ENCODE peak calls at places on chromosomes 7 and 10, in seven cellular contexts. L, U, H, N, B, I and Q are unnamed samples.

GRCh38 chr7:33821970-33822369 is 83.4 kb upstream of the BMPER start:
- DNase-seq in U (no peak), N (no peak), B (no peak), L (peak), I (no peak), H (no peak), Q (no peak)

GRCh38 chr7:8217200-8218068 is 44.5 kb downstream of the ICA1 start:
- DNase-seq in I (no peak), L (peak), N (no peak), H (peak), B (no peak), U (peak), Q (no peak)

GRCh38 chr10:131641898-131642297 is 258.9 kb upstream of the PPP2R2D start:
- DNase-seq in I (no peak), B (no peak), U (no peak), H (no peak), L (no peak), N (no peak), Q (no peak)

GRCh38 chr10:30435068-30435422 is 1.1 kb downstream of the MAP3K8 start:
- DNase-seq in N (peak), U (peak), H (no peak), I (peak), L (no peak), B (no peak), Q (peak)

GRCh38 chr7:137619181-137619580 is 227.6 kb downstream of the DGKI start:
- DNase-seq in H (no peak), U (no peak), N (no peak), L (no peak), I (no peak), B (no peak), Q (no peak)

GRCh38 chr10:106025208-106025811 is 1139.2 kb downstream of the SORCS1 start:
- DNase-seq in H (no peak), L (no peak), B (no peak), N (no peak), U (no peak), I (no peak), Q (no peak)

GRCh38 chr7:134485202-134485601 is 26.3 kb upstream of the AKR1B1 start:
- DNase-seq in N (no peak), B (no peak), U (no peak), H (no peak), I (no peak), L (no peak), Q (no peak)

GRCh38 chr7:71239517-71239916 is 107.6 kb downstream of the GALNT17 start:
- DNase-seq in U (no peak), I (no peak), N (no peak), L (no peak), H (no peak), B (no peak), Q (no peak)